ENCODE peak calls at places on chromosome 5, in six cellular contexts. One of them, this sample, is unnamed.

GRCh38 chr5:65037845-65038815 is 269.4 kb downstream of the CWC27 start:
- DNase-seq in GM13977: no peak
- DNase-seq in lower leg skin: no peak
- DNase-seq in bronchial epithelial cell: peak
- DNase-seq in GM12865: no peak
- DNase-seq in left kidney: peak
- DNase-seq in this sample: peak

GRCh38 chr5:172901012-172901780 is 58.0 kb upstream of the RPL26L1 start:
- DNase-seq in GM13977: no peak
- DNase-seq in lower leg skin: no peak
- DNase-seq in bronchial epithelial cell: no peak
- DNase-seq in GM12865: no peak
- DNase-seq in left kidney: peak
- DNase-seq in this sample: peak

GRCh38 chr5:139116256-139116655 is 81.9 kb downstream of the SIL1 start:
- DNase-seq in GM13977: no peak
- DNase-seq in lower leg skin: peak
- DNase-seq in bronchial epithelial cell: no peak
- DNase-seq in GM12865: no peak
- DNase-seq in left kidney: no peak
- DNase-seq in this sample: no peak

GRCh38 chr5:149857499-149857898 is 87.1 kb downstream of the PDE6A start:
- DNase-seq in GM13977: no peak
- DNase-seq in lower leg skin: peak
- DNase-seq in bronchial epithelial cell: peak
- DNase-seq in GM12865: no peak
- DNase-seq in left kidney: no peak
- DNase-seq in this sample: peak

GRCh38 chr5:88952344-88952743 is 69.4 kb upstream of the MEF2C start:
- DNase-seq in GM13977: no peak
- DNase-seq in lower leg skin: no peak
- DNase-seq in bronchial epithelial cell: peak
- DNase-seq in GM12865: peak
- DNase-seq in left kidney: peak
- DNase-seq in this sample: no peak

GRCh38 chr5:60410427-60410826 is 289.5 kb downstream of the DEPDC1B start:
- DNase-seq in GM13977: no peak
- DNase-seq in lower leg skin: no peak
- DNase-seq in bronchial epithelial cell: peak
- DNase-seq in GM12865: peak
- DNase-seq in left kidney: no peak
- DNase-seq in this sample: no peak

GRCh38 chr5:175344331-175345200 is 99.4 kb downstream of the DRD1 start:
- DNase-seq in GM13977: no peak
- DNase-seq in lower leg skin: no peak
- DNase-seq in bronchial epithelial cell: peak
- DNase-seq in GM12865: no peak
- DNase-seq in left kidney: no peak
- DNase-seq in this sample: no peak

GRCh38 chr5:17219006-17219422 is 1.6 kb downstream of the BASP1 start:
- DNase-seq in GM13977: peak
- DNase-seq in lower leg skin: no peak
- DNase-seq in bronchial epithelial cell: no peak
- DNase-seq in GM12865: peak
- DNase-seq in left kidney: peak
- DNase-seq in this sample: no peak

GRCh38 chr5:32225445-32225844 is 51.3 kb upstream of the GOLPH3 start:
- DNase-seq in GM13977: no peak
- DNase-seq in lower leg skin: no peak
- DNase-seq in bronchial epithelial cell: no peak
- DNase-seq in GM12865: no peak
- DNase-seq in left kidney: peak
- DNase-seq in this sample: no peak

GRCh38 chr5:119302916-119303897 is 52.6 kb upstream of the TNFAIP8 start:
- DNase-seq in GM13977: no peak
- DNase-seq in lower leg skin: no peak
- DNase-seq in bronchial epithelial cell: peak
- DNase-seq in GM12865: no peak
- DNase-seq in left kidney: peak
- DNase-seq in this sample: peak

GRCh38 chr5:112938286-112938685 is 16.3 kb upstream of the REEP5 start:
- DNase-seq in GM13977: no peak
- DNase-seq in lower leg skin: no peak
- DNase-seq in bronchial epithelial cell: no peak
- DNase-seq in GM12865: no peak
- DNase-seq in left kidney: no peak
- DNase-seq in this sample: no peak

GRCh38 chr5:78499485-78499884 is 139.1 kb downstream of the SCAMP1 start:
- DNase-seq in GM13977: no peak
- DNase-seq in lower leg skin: no peak
- DNase-seq in bronchial epithelial cell: no peak
- DNase-seq in GM12865: no peak
- DNase-seq in left kidney: no peak
- DNase-seq in this sample: no peak

GRCh38 chr5:142281012-142281374 is 43.8 kb downstream of the SPRY4 start:
- DNase-seq in GM13977: no peak
- DNase-seq in lower leg skin: no peak
- DNase-seq in bronchial epithelial cell: no peak
- DNase-seq in GM12865: no peak
- DNase-seq in left kidney: no peak
- DNase-seq in this sample: no peak

GRCh38 chr5:43065384-43066230 is 25.5 kb upstream of the ANXA2R start:
- DNase-seq in GM13977: no peak
- DNase-seq in lower leg skin: peak
- DNase-seq in bronchial epithelial cell: peak
- DNase-seq in GM12865: peak
- DNase-seq in left kidney: peak
- DNase-seq in this sample: peak

GRCh38 chr5:135456238-135457099 is 4.3 kb upstream of the TIFAB start:
- DNase-seq in GM13977: peak
- DNase-seq in lower leg skin: peak
- DNase-seq in bronchial epithelial cell: peak
- DNase-seq in GM12865: peak
- DNase-seq in left kidney: no peak
- DNase-seq in this sample: peak

GRCh38 chr5:181190711-181191525 is 14.1 kb downstream of the TRIM7 start:
- DNase-seq in GM13977: no peak
- DNase-seq in lower leg skin: peak
- DNase-seq in bronchial epithelial cell: no peak
- DNase-seq in GM12865: peak
- DNase-seq in left kidney: peak
- DNase-seq in this sample: no peak

GRCh38 chr5:35129276-35129675 is 81.5 kb upstream of the AGXT2 start:
- DNase-seq in GM13977: no peak
- DNase-seq in lower leg skin: no peak
- DNase-seq in bronchial epithelial cell: peak
- DNase-seq in GM12865: no peak
- DNase-seq in left kidney: no peak
- DNase-seq in this sample: no peak

GRCh38 chr5:58582004-58582403 is 871 bp upstream of the RAB3C start:
- DNase-seq in GM13977: no peak
- DNase-seq in lower leg skin: no peak
- DNase-seq in bronchial epithelial cell: no peak
- DNase-seq in GM12865: no peak
- DNase-seq in left kidney: peak
- DNase-seq in this sample: no peak

GRCh38 chr5:58184910-58185309 is 275.0 kb downstream of the PLK2 start:
- DNase-seq in GM13977: no peak
- DNase-seq in lower leg skin: no peak
- DNase-seq in bronchial epithelial cell: peak
- DNase-seq in GM12865: no peak
- DNase-seq in left kidney: no peak
- DNase-seq in this sample: no peak

GRCh38 chr5:154351141-154351540 is 94.7 kb upstream of the SAP30L start:
- DNase-seq in GM13977: no peak
- DNase-seq in lower leg skin: no peak
- DNase-seq in bronchial epithelial cell: no peak
- DNase-seq in GM12865: no peak
- DNase-seq in left kidney: no peak
- DNase-seq in this sample: no peak

GRCh38 chr5:171577940-171578856 is 158.8 kb downstream of the FGF18 start:
- DNase-seq in GM13977: no peak
- DNase-seq in lower leg skin: no peak
- DNase-seq in bronchial epithelial cell: no peak
- DNase-seq in GM12865: no peak
- DNase-seq in left kidney: peak
- DNase-seq in this sample: no peak

GRCh38 chr5:130939059-130939458 is 226.0 kb downstream of the HINT1 start:
- DNase-seq in GM13977: no peak
- DNase-seq in lower leg skin: no peak
- DNase-seq in bronchial epithelial cell: no peak
- DNase-seq in GM12865: no peak
- DNase-seq in left kidney: no peak
- DNase-seq in this sample: no peak

GRCh38 chr5:74581988-74582365 is 58.6 kb downstream of the ENC1 start:
- DNase-seq in GM13977: no peak
- DNase-seq in lower leg skin: no peak
- DNase-seq in bronchial epithelial cell: peak
- DNase-seq in GM12865: no peak
- DNase-seq in left kidney: no peak
- DNase-seq in this sample: no peak

GRCh38 chr5:134503937-134504437 is 21.5 kb upstream of the JADE2 start:
- DNase-seq in GM13977: no peak
- DNase-seq in lower leg skin: no peak
- DNase-seq in bronchial epithelial cell: peak
- DNase-seq in GM12865: no peak
- DNase-seq in left kidney: no peak
- DNase-seq in this sample: no peak

GRCh38 chr5:10760976-10761841 is at the start of gene DAP:
- DNase-seq in GM13977: peak
- DNase-seq in lower leg skin: peak
- DNase-seq in bronchial epithelial cell: peak
- DNase-seq in GM12865: peak
- DNase-seq in left kidney: peak
- DNase-seq in this sample: peak

This sample was measured in OCI-M1.